ENCODE peak calls at places on chromosome 1, in five cellular contexts. U is prostate gland, X is GM12891, N is ovary, G is transverse colon. W is an unnamed sample.

GRCh38 chr1:23168079-23168461 is 586 bp downstream of the LUZP1 start:
- DNase-seq in U (peak), X (no peak), N (peak), G (peak), W (no peak)

GRCh38 chr1:55631508-55631907 is 416.3 kb upstream of the USP24 start:
- DNase-seq in U (no peak), N (no peak), X (no peak), G (no peak), W (no peak)

GRCh38 chr1:218778731-218779130 is 394.9 kb upstream of the LYPLAL1 start:
- DNase-seq in G (no peak), U (no peak), N (no peak), X (no peak), W (no peak)

GRCh38 chr1:42942444-42942843 is 16.2 kb downstream of the SLC2A1 start:
- DNase-seq in U (no peak), N (no peak), G (no peak), X (no peak), W (no peak)

GRCh38 chr1:86582161-86582560 is 35.3 kb downstream of the CLCA4 start:
- DNase-seq in G (no peak), X (no peak), U (no peak), N (no peak), W (no peak)

GRCh38 chr1:166902279-166902678 is 26.2 kb upstream of the TADA1 start:
- DNase-seq in U (no peak), X (no peak), N (no peak), G (no peak), W (no peak)

GRCh38 chr1:176560681-176561080 is 97.7 kb downstream of the PAPPA2 start:
- DNase-seq in X (no peak), N (no peak), G (no peak), U (no peak), W (no peak)

GRCh38 chr1:187001198-187001904 is 172.6 kb downstream of the PLA2G4A start:
- DNase-seq in N (no peak), G (no peak), X (no peak), U (no peak), W (no peak)

GRCh38 chr1:31308036-31308435 is 11.2 kb downstream of the ZCCHC17 start:
- DNase-seq in N (no peak), G (no peak), X (no peak), U (no peak), W (no peak)

GRCh38 chr1:13549521-13549920 is 34.1 kb upstream of the PDPN start:
- DNase-seq in G (no peak), U (no peak), N (no peak), X (no peak), W (no peak)

GRCh38 chr1:33088119-33088906 is 7.4 kb downstream of the AZIN2 start:
- DNase-seq in N (no peak), G (no peak), U (no peak), X (no peak), W (no peak)

GRCh38 chr1:157932082-157932481 is 61.4 kb upstream of the KIRREL1 start:
- DNase-seq in N (no peak), G (no peak), U (no peak), X (no peak), W (no peak)

GRCh38 chr1:194300340-194300739 is 1113.9 kb upstream of the B3GALT2 start:
- DNase-seq in U (no peak), G (no peak), N (no peak), X (no peak), W (no peak)

GRCh38 chr1:205437570-205437969 is 15.7 kb upstream of the LEMD1 start:
- DNase-seq in U (no peak), N (no peak), G (no peak), X (no peak), W (no peak)

GRCh38 chr1:165075725-165076370 is 280.7 kb downstream of the LMX1A start:
- DNase-seq in X (no peak), N (no peak), U (no peak), G (no peak), W (no peak)

GRCh38 chr1:3577711-3578432 is 33.4 kb downstream of the MEGF6 start:
- DNase-seq in G (no peak), X (no peak), N (no peak), U (no peak), W (no peak)

GRCh38 chr1:41842282-41842681 is 76.4 kb downstream of the HIVEP3 start:
- DNase-seq in X (no peak), G (no peak), N (no peak), U (no peak), W (no peak)

GRCh38 chr1:42765832-42766722 is 751 bp downstream of the P3H1 start:
- DNase-seq in G (peak), X (no peak), U (peak), N (peak), W (peak)

GRCh38 chr1:245516178-245516829 is 361.5 kb downstream of the KIF26B start:
- DNase-seq in G (no peak), N (no peak), X (no peak), U (no peak), W (no peak)

GRCh38 chr1:93344886-93345632 is 648 bp upstream of the DR1 start:
- DNase-seq in N (no peak), G (no peak), X (no peak), U (no peak), W (no peak)

GRCh38 chr1:39687243-39687642 is 4.0 kb downstream of the HPCAL4 start:
- DNase-seq in U (no peak), X (no peak), N (no peak), G (no peak), W (no peak)

GRCh38 chr1:3504151-3504822 is 49.8 kb downstream of the ARHGEF16 start:
- DNase-seq in X (no peak), G (no peak), N (peak), U (no peak), W (peak)

GRCh38 chr1:106746448-106747085 is 309.9 kb upstream of the PRMT6 start:
- DNase-seq in N (no peak), U (no peak), X (no peak), G (no peak), W (no peak)

GRCh38 chr1:3460653-3461237 is 6.3 kb downstream of the ARHGEF16 start:
- DNase-seq in U (no peak), N (no peak), X (no peak), G (peak), W (no peak)

GRCh38 chr1:47941609-47942237 is 55.5 kb downstream of the TRABD2B start:
- DNase-seq in N (no peak), X (no peak), G (no peak), U (no peak), W (no peak)

GRCh38 chr1:12472410-12472797 is 145.6 kb downstream of the DHRS3 start:
- DNase-seq in U (no peak), G (no peak), X (no peak), N (no peak), W (no peak)

GRCh38 chr1:92298573-92299476 is at the start of the genes GLMN and RPAP2:
- DNase-seq in U (peak), G (peak), X (peak), N (peak), W (peak)

GRCh38 chr1:214219916-214220315 is 61.0 kb upstream of the SMYD2 start:
- DNase-seq in U (no peak), X (no peak), N (no peak), G (no peak), W (no peak)

GRCh38 chr1:46477153-46477929 is 12.3 kb upstream of the DMBX1 start:
- DNase-seq in U (peak), G (peak), N (peak), X (peak), W (peak)

GRCh38 chr1:53348491-53349368 is 20.9 kb upstream of the LRP8 start:
- DNase-seq in U (no peak), G (no peak), X (no peak), N (no peak), W (no peak)

GRCh38 chr1:171999756-172000155 is 158.5 kb downstream of the DNM3 start:
- DNase-seq in U (no peak), X (no peak), G (no peak), N (no peak), W (no peak)

GRCh38 chr1:183892351-183892793 is 87.5 kb downstream of the RGL1 start:
- DNase-seq in X (no peak), U (peak), N (no peak), G (no peak), W (no peak)

GRCh38 chr1:81998165-81998564 is 197.4 kb downstream of the ADGRL2 start:
- DNase-seq in G (no peak), N (no peak), U (peak), X (no peak), W (no peak)

GRCh38 chr1:151346769-151347522 is at the start of gene RFX5:
- DNase-seq in G (peak), X (peak), U (peak), N (peak), W (peak)
- TF ChIP-seq POLR2A in G (peak), X (peak), U (no peak), N (peak), W (peak)

GRCh38 chr1:6471086-6471841 is 5.3 kb upstream of the TNFRSF25 start:
- DNase-seq in G (peak), N (no peak), X (no peak), U (no peak), W (no peak)
- TF ChIP-seq POLR2A in G (peak), N (no peak), X (no peak), U (no peak), W (no peak)

GRCh38 chr1:229557913-229558414 is 543 bp downstream of the ABCB10 start:
- DNase-seq in X (peak), N (peak), U (peak), G (peak), W (peak)

GRCh38 chr1:229557214-229557850 is 1.2 kb downstream of the ABCB10 start:
- DNase-seq in N (no peak), G (no peak), U (no peak), X (peak), W (no peak)

GRCh38 chr1:229554886-229555621 is 3.5 kb downstream of the ABCB10 start:
- DNase-seq in G (no peak), U (no peak), N (no peak), X (no peak), W (no peak)

GRCh38 chr1:229556551-229556950 is 2.0 kb downstream of the ABCB10 start:
- DNase-seq in U (no peak), N (no peak), G (no peak), X (no peak), W (no peak)

DNA sequence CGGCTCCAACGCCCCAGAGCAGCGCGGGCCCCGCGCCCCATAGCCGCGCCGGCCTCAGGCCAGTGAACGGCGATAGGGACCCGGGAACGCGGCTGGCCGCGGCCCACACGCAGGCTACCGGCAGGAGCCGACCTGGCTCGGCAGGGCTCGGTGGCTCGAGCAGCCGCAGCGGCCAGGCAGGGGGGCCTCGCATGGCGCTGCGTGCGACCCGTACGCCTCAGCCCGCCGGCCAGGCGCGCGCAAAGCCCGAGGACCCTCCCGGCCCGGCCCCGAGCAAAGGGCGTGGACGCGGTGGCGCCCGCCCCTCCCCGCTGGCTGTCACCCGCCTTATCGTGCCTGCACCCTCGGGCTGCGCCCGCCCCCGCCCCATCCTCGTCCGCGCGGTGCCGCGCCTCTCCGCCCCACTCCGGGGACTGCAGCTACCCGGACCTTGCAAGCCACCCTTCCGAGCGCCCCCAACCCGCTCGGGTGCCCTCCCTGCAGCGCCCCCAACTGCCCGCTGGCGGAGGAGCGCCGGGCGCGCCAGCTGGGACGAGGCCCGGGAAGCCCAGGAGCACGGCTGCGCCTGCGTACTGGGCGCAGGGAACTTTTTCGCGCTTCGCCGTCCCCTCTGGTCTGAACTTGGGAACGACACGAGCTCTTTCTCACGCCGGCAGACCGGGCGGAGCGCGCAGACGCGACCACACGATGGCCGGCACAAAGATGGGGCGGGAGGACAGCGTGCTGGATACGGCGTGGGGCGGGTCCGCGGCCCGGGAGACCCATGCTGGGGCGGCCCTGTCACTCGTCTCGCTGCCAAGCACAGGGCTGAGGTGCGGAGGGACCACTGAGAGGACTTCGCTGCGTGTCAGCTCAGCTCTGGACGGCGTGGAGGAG is at the start of gene ABCB10:
- DNase-seq in N (peak), X (peak), G (peak), U (peak), W (peak)
- TF ChIP-seq POLR2A in N (peak), X (no peak), G (peak), U (peak), W (peak)

DNA sequence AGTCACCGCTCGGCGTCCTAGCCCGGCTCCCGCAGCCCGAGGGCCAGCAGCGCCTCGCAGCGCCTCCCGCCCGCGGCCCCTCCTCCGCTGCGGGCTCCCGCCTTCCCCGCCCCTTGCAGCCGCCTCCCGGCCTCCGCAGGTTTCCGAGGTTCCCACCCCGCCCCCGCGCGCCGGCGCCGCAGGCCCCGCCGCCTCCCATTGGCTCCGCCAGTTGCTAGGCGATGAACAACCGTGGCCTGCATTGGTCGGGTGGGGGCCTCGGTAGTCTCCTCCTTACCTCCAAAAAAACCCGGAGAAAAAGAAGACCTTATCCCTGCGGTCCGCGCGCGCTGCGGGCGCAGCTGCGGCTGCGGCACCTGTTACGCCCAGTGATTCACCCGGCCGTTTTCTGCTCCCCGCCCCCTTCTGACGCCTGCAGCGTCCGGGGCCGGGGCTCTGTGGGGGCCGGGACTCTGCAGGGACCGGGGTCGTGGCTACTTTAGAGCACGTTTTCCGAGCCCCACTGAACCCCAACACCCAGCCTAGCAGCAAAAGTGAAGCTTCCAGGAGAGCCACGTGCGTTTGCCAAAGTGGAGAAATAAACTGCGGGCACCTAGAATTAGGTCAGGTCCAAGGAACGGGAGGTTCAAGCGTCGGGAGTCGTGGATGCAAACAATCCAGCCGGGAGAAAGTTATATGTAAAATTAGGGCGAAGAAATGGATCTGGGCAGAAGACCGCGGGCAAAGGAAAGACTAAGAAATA is at the start of gene SSX2IP:
- DNase-seq in X (peak), U (peak), N (peak), G (peak), W (peak)
- TF ChIP-seq POLR2A in X (no peak), U (peak), N (no peak), G (peak), W (peak)

GRCh38 chr1:185316163-185317033 is 645 bp downstream of the IVNS1ABP start:
- DNase-seq in G (peak), X (peak), U (peak), N (peak), W (peak)

GRCh38 chr1:185315364-185316108 is 1.5 kb downstream of the IVNS1ABP start:
- DNase-seq in G (peak), U (no peak), X (no peak), N (no peak), W (no peak)

GRCh38 chr1:185318431-185319151 is 1.5 kb upstream of the IVNS1ABP start:
- DNase-seq in X (no peak), U (no peak), G (no peak), N (no peak), W (no peak)

GRCh38 chr1:185317886-185318310 is 855 bp upstream of the IVNS1ABP start:
- DNase-seq in U (peak), X (peak), G (peak), N (peak), W (peak)

DNA sequence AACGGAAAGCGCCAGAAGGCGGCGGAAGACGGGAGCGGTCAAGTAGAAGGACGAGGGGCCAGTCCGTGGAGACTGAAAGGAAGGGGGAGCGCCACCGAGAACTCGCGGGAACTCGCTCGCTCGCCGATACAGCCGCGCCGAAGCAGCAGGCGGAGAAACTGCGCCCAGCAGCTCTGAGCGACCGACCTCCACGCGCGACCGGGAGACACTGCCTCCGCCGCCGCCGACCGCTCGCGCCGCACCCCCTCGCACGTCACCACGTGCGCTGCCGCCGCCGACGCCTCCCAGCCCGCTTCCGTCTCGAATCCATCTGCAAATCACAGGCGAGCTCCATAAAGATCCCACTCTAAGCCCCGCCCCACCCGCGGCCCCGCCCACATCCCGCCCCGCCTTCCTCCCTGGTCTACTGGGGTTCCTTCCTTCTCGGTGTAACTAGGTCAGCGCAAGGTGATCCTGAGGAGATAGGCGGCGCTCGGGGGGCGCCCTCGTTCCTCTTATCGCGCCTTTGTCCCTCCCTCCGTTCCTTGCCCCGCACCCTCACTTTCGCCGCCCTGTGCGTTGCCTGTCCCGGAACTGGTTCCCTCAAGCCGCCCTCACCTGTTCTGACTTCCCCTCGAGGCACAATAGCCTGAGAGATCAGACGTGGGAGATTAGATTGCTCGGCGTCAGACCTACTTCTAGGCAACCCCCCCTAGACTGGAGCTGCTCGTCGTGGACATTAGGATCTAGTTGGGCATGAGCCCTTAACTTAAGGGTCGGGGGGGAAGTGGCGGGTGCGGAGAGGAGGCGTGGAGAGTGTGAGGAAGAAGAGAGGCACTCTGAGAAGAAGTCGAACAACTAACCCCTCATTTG is at the start of gene IVNS1ABP:
- DNase-seq in U (peak), G (peak), N (peak), X (peak), W (peak)
- TF ChIP-seq POLR2A in U (peak), G (peak), N (peak), X (peak), W (peak)

GRCh38 chr1:234610061-234610581 is at the start of gene IRF2BP2:
- DNase-seq in U (peak), N (peak), G (peak), X (peak), W (no peak)

GRCh38 chr1:234611799-234612351 is 1.9 kb upstream of the IRF2BP2 start:
- DNase-seq in N (peak), G (peak), X (no peak), U (no peak), W (no peak)

GRCh38 chr1:234608720-234609527 is 1.1 kb downstream of the IRF2BP2 start:
- DNase-seq in U (no peak), G (peak), X (no peak), N (peak), W (no peak)

GRCh38 chr1:234609528-234610042 is 393 bp downstream of the IRF2BP2 start:
- DNase-seq in U (no peak), N (no peak), X (no peak), G (no peak), W (no peak)

DNA sequence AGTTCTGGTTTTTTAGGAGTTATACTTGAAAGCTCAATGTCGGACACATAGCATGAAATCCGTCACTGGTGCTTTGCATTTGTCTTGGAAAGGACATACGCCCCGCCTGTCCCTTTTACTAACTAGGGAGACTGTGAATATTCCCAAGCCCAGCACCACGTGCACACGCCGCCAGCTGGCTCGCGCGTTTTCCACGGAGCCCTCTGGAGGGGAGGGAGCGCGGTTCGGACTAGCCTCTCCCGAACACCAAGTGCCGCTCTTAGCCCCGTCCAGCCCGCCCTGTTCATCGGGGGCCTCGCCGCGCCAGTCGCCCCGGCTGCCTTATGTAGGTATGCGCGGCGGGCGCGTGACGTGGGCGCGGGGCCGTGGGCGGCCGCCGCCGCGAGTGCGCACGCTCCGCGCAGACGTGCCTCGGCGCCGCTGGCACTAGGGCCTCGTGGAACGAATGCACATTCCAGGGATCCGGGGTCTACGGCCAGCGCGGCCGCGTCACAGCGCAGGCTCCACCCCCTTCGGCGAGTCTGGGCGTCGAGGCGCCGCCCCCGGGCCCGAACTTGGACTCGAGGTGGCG is 689 bp upstream of the IRF2BP2 start:
- DNase-seq in G (peak), N (peak), X (peak), U (peak), W (peak)
- TF ChIP-seq POLR2A in G (peak), N (peak), X (peak), U (peak), W (peak)

GRCh38 chr1:201982082-201982922 is at the start of gene RNPEP:
- DNase-seq in N (peak), X (peak), G (peak), U (peak), W (peak)
- TF ChIP-seq POLR2A in N (peak), X (peak), G (no peak), U (peak), W (peak)